ENCODE peak calls at places on chromosome 17, in seven cellular contexts. B, W, P, L, K, X and Z are unnamed samples.

GRCh38 chr17:29251969-29252866 is 5.6 kb downstream of the CRYBA1 start:
- DNase-seq in B (no peak), W (peak), P (no peak), L (no peak), K (no peak), X (no peak), Z (no peak)

GRCh38 chr17:46157443-46158107 is 35.7 kb downstream of the KANSL1 start:
- DNase-seq in B (no peak), W (peak), P (no peak), L (no peak), K (no peak), X (no peak), Z (no peak)

GRCh38 chr17:77572851-77573250 is 385.7 kb upstream of the TNRC6C start:
- DNase-seq in B (no peak), W (no peak), P (no peak), L (no peak), K (no peak), X (no peak), Z (no peak)

GRCh38 chr17:59893617-59894100 is 738 bp downstream of the RPS6KB1 start:
- DNase-seq in B (no peak), W (peak), P (no peak), L (no peak), K (no peak), X (peak), Z (peak)

GRCh38 chr17:1050246-1050995 is 53.5 kb downstream of the TIMM22 start:
- DNase-seq in B (no peak), W (no peak), P (no peak), L (peak), K (no peak), X (no peak), Z (no peak)

GRCh38 chr17:62809656-62810055 is 1.5 kb upstream of the MARCHF10 start:
- DNase-seq in B (no peak), W (peak), P (no peak), L (no peak), K (no peak), X (no peak), Z (no peak)

GRCh38 chr17:1617620-1618174 is 10.9 kb downstream of the SLC43A2 start:
- DNase-seq in B (no peak), W (peak), P (no peak), L (no peak), K (no peak), X (peak), Z (no peak)

GRCh38 chr17:29625037-29625750 is 2.5 kb upstream of the CORO6 start:
- DNase-seq in B (no peak), W (peak), P (no peak), L (peak), K (no peak), X (no peak), Z (no peak)

GRCh38 chr17:30323895-30324319 is 9.9 kb downstream of the TMIGD1 start:
- DNase-seq in B (no peak), W (peak), P (no peak), L (no peak), K (no peak), X (peak), Z (no peak)

GRCh38 chr17:81249233-81250040 is 10.3 kb downstream of the NDUFAF8 start:
- DNase-seq in B (no peak), W (no peak), P (no peak), L (peak), K (no peak), X (no peak), Z (no peak)

GRCh38 chr17:4559139-4559791 is 1.1 kb downstream of the GGT6 start:
- DNase-seq in B (no peak), W (no peak), P (no peak), L (peak), K (no peak), X (no peak), Z (no peak)

GRCh38 chr17:199806-200603 is 18.6 kb upstream of the DOC2B start:
- DNase-seq in B (no peak), W (no peak), P (no peak), L (peak), K (no peak), X (no peak), Z (peak)

GRCh38 chr17:16428098-16428882 is 12.9 kb downstream of the TRPV2 start:
- DNase-seq in B (peak), W (peak), P (peak), L (peak), K (peak), X (peak), Z (peak)
- TF ChIP-seq CTCF in B (peak), W (peak), P (peak), L (peak), K (peak), X (peak), Z (peak)

DNA sequence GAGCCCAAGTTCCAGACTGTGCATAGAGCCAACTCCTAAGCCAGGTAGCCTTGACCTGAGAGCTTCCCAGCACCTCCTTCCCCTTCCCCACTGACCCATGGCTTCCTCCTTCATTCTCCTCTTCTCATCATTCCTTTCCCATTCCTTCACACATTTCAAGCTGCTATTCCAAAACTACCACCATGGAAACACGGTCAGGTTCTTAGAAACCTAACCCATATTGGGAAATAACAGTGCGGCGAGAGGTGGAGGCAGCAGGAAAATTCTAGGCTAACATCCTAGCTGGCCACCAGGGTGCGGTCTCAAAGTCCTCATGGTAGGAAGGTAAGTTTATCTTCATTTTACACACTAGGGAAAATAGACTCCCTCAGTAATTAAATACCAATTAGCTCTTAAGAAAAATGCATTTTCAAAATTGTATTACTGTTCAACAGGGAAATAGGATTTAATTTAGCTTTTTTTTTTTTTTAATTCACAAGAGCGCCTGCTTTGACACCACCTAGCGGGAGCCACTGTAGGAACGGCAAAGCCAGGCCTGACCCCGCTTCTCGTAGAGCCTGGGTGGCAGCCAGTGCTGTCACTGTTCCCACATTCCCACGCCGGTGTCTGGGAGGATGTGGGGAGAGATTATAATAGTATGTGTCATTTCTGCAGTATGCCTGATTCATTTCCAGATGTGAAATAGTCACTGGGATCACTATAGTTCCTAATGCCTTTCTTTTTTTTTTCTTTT is 14.0 kb upstream of the SPHK1 start:
- DNase-seq in B (no peak), W (peak), P (peak), L (peak), K (no peak), X (no peak), Z (no peak)
- TF ChIP-seq CTCF in B (peak), W (peak), P (peak), L (peak), K (no peak), X (no peak), Z (no peak)

GRCh38 chr17:57502696-57503307 is 242.3 kb downstream of the CCDC182 start:
- DNase-seq in B (no peak), W (no peak), P (no peak), L (no peak), K (no peak), X (no peak), Z (no peak)
- TF ChIP-seq CTCF in B (no peak), W (no peak), P (no peak), L (no peak), K (no peak), X (no peak), Z (no peak)

GRCh38 chr17:69361156-69361555 is 34.2 kb upstream of the ABCA5 start:
- DNase-seq in B (no peak), W (no peak), P (no peak), L (no peak), K (no peak), X (no peak), Z (no peak)

GRCh38 chr17:69357701-69358100 is 30.8 kb upstream of the ABCA5 start:
- DNase-seq in B (no peak), W (no peak), P (no peak), L (no peak), K (no peak), X (no peak), Z (no peak)

GRCh38 chr17:69363488-69364210 is 36.7 kb upstream of the ABCA5 start:
- DNase-seq in B (no peak), W (no peak), P (no peak), L (no peak), K (no peak), X (no peak), Z (no peak)

GRCh38 chr17:69356625-69357024 is 29.7 kb upstream of the ABCA5 start:
- DNase-seq in B (no peak), W (no peak), P (no peak), L (no peak), K (no peak), X (no peak), Z (no peak)

DNA sequence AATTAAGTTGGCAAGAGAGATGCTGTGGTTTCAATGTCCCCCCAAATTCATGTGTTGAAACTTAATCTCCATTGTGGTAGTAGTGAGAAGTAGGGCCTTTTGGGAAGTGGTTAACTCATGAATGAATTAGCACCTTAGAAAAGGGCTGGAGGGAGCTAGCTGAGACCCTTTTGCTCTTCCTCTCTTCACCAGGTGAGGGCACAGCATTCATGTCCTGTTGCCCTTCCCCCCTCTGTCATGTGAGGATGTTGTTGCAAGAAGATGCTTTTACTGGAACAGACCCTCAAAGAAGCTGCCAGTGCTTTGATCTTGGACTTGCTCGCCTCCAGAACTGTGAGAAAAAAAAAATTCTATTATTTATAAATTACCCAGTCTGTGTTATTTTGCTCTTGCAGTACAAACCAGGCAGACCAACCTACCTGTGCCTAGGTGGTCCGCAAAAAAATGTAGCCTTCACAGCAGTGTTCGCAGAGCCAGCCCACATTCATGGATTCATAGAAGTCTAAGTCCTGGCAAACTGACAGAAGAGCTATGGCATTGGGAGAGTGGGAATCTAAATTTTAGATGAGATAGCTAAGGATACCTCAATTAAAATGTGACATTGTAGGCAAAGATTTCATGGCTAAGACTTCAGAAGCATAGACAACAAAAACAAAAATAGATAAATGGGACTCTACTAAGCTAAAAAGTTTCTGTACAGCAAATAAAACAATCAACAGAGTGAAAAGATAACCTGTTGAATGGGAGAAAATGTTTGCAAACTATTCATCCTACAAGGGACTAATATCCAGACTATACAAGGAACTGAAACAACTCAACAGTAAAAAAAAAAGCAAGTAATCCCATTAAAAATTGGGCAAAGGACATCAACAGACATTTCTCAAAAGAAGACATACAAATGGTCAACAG is 32.0 kb upstream of the ABCA5 start:
- DNase-seq in B (no peak), W (no peak), P (no peak), L (no peak), K (peak), X (no peak), Z (peak)
- TF ChIP-seq CTCF in B (peak), W (no peak), P (no peak), L (no peak), K (peak), X (no peak), Z (peak)